ENCODE peak calls at places on chromosomes 16 and 17, in seven cellular contexts. S, L, K, T, F, U and W are unnamed samples.

GRCh38 chr17:8912060-8912981 is 44.8 kb upstream of the PIK3R6 start:
- DNase-seq in S (no peak), L (no peak), K (no peak), T (no peak), F (no peak), U (no peak), W (no peak)

GRCh38 chr17:15885770-15886169 is 59.2 kb upstream of the ADORA2B start:
- DNase-seq in S (no peak), L (no peak), K (no peak), T (no peak), F (no peak), U (no peak), W (no peak)

GRCh38 chr17:46191332-46192210 is 1.7 kb downstream of the KANSL1 start:
- DNase-seq in S (peak; percentile 58), L (no peak), K (peak; percentile 52), T (no peak), F (peak; percentile 67), U (no peak), W (peak; percentile 91)

GRCh38 chr17:76437467-76438402 is 15.2 kb downstream of the UBE2O start:
- DNase-seq in S (peak; percentile 40), L (no peak), K (no peak), T (no peak), F (no peak), U (no peak), W (no peak)

GRCh38 chr17:65473985-65474384 is 87.5 kb downstream of the AXIN2 start:
- DNase-seq in S (no peak), L (no peak), K (no peak), T (no peak), F (no peak), U (no peak), W (no peak)

GRCh38 chr17:77737442-77738265 is 220.8 kb upstream of the TNRC6C start:
- DNase-seq in S (no peak), L (no peak), K (no peak), T (no peak), F (no peak), U (no peak), W (no peak)

GRCh38 chr17:16973760-16974540 is 2.0 kb upstream of the TNFRSF13B start:
- DNase-seq in S (no peak), L (no peak), K (no peak), T (peak; percentile 88), F (no peak), U (no peak), W (no peak)

GRCh38 chr16:11171757-11172299 is 84.2 kb downstream of the SOCS1 start:
- DNase-seq in S (no peak), L (no peak), K (no peak), T (no peak), F (no peak), U (no peak), W (no peak)

GRCh38 chr16:8935989-8936388 is 27.7 kb downstream of the USP7 start:
- DNase-seq in S (peak; percentile 58), L (no peak), K (peak; percentile 56), T (no peak), F (no peak), U (no peak), W (peak; percentile 77)

GRCh38 chr16:66690106-66690847 is 6.3 kb downstream of the CMTM4 start:
- DNase-seq in S (peak; percentile 57), L (no peak), K (no peak), T (no peak), F (no peak), U (no peak), W (no peak)

GRCh38 chr17:48990882-48991357 is 6.3 kb upstream of the IGF2BP1 start:
- DNase-seq in S (no peak), L (no peak), K (peak; percentile 50), T (no peak), F (no peak), U (no peak), W (peak; percentile 63)

GRCh38 chr17:62380253-62380652 is at the start of gene EFCAB3:
- DNase-seq in S (no peak), L (no peak), K (no peak), T (no peak), F (no peak), U (no peak), W (no peak)

GRCh38 chr16:84820771-84821170 is 986 bp downstream of the CRISPLD2 start:
- DNase-seq in S (no peak), L (no peak), K (no peak), T (no peak), F (no peak), U (no peak), W (no peak)

GRCh38 chr17:44188757-44189403 is 2.1 kb downstream of the TMUB2 start:
- DNase-seq in S (no peak), L (no peak), K (no peak), T (no peak), F (no peak), U (no peak), W (no peak)

GRCh38 chr16:67555795-67556212 is 6.5 kb upstream of the CTCF start:
- DNase-seq in S (no peak), L (no peak), K (no peak), T (no peak), F (peak; percentile 74), U (peak; percentile 16), W (no peak)

GRCh38 chr16:7763111-7763510 is 430.5 kb downstream of the RBFOX1 start:
- DNase-seq in S (no peak), L (no peak), K (peak; percentile 15), T (no peak), F (no peak), U (no peak), W (no peak)

GRCh38 chr17:32518856-32519768 is 32.3 kb downstream of the CDK5R1 start:
- DNase-seq in S (no peak), L (peak; percentile 60), K (no peak), T (no peak), F (peak; percentile 49), U (no peak), W (peak; percentile 96)

GRCh38 chr16:84941916-84942315 is 69.4 kb downstream of the ZDHHC7 start:
- DNase-seq in S (no peak), L (no peak), K (no peak), T (no peak), F (no peak), U (no peak), W (no peak)

GRCh38 chr17:65698381-65699061 is 137.1 kb upstream of the AXIN2 start:
- DNase-seq in S (peak; percentile 71), L (no peak), K (no peak), T (no peak), F (peak; percentile 55), U (no peak), W (peak; percentile 47)

GRCh38 chr16:89175280-89176146 is 4.0 kb downstream of the CDH15 start:
- DNase-seq in S (no peak), L (no peak), K (no peak), T (no peak), F (no peak), U (no peak), W (no peak)

GRCh38 chr17:81135503-81136283 is 29.6 kb upstream of the PVALEF start:
- DNase-seq in S (no peak), L (no peak), K (no peak), T (no peak), F (no peak), U (no peak), W (no peak)

GRCh38 chr16:69077251-69077650 is 28.2 kb upstream of the HAS3 start:
- DNase-seq in S (no peak), L (no peak), K (no peak), T (no peak), F (no peak), U (peak; percentile 87), W (no peak)

GRCh38 chr17:34076743-34077631 is 178.1 kb upstream of the CCL2 start:
- DNase-seq in S (no peak), L (no peak), K (no peak), T (no peak), F (no peak), U (no peak), W (no peak)

GRCh38 chr17:6831662-6832263 is at the start of gene TEKT1:
- DNase-seq in S (peak; percentile 77), L (peak; percentile 54), K (peak; percentile 22), T (no peak), F (peak; percentile 67), U (no peak), W (peak; percentile 97)
- TF ChIP-seq EZH2 in S (no peak), L (no peak), K (no peak), T (no peak), F (no peak), U (no peak), W (no peak)

GRCh38 chr17:79113699-79114098 is 39.1 kb downstream of the ENGASE start:
- DNase-seq in S (no peak), L (no peak), K (no peak), T (no peak), F (no peak), U (no peak), W (no peak)

GRCh38 chr17:79109584-79109983 is 35.0 kb downstream of the ENGASE start:
- DNase-seq in S (no peak), L (no peak), K (peak; percentile 32), T (no peak), F (no peak), U (no peak), W (peak; percentile 56)

GRCh38 chr17:79108870-79109269 is 34.2 kb downstream of the ENGASE start:
- DNase-seq in S (no peak), L (no peak), K (no peak), T (no peak), F (no peak), U (no peak), W (no peak)

GRCh38 chr17:79112471-79112870 is 37.8 kb downstream of the ENGASE start:
- DNase-seq in S (no peak), L (no peak), K (no peak), T (no peak), F (no peak), U (no peak), W (no peak)

DNA sequence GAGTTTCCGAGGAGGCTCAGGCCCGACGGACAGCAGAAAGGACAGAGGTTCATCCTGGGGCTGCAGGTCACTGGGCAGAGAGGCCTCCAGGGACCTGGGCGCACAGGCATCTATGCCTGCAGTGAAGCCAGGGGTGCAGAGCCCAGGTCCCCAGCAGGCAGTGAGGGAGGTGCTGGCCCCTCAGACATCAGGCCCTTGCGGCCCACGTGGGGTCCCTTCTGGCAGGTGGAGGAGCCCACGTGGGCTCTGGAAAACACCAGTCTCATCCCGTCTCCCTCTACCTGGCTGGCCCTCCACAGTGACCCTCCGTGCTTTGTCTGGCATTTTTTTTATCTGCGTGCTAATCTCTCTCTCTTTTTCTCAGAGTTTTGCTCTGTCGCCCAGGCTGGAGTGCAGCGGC is 36.5 kb downstream of the ENGASE start:
- DNase-seq in S (no peak), L (no peak), K (no peak), T (no peak), F (no peak), U (no peak), W (no peak)
- TF ChIP-seq POLR2AphosphoS5 in S (no peak), L (no peak), K (no peak), T (no peak), F (no peak), U (no peak), W (no peak)

DNA sequence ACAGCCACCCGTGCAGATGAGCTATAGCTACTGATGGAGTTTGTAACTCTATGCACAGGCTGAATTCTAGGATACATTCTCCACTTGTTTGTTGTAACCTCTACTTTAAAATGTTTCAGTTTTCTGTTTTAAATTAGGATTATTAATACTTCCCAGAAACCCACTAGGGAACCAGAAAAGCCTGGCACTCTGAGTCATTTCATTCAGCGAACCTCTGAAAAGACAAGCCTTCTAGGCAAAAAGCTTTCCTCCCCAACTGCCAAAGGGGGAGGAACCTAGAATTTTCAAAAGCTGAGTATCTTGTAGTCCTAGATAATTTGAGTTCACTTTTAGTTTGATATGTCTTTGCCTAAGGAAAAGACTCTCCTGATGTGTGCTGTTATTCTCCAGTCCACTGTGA is 43.2 kb downstream of the GOSR1 start:
- DNase-seq in S (no peak), L (no peak), K (no peak), T (no peak), F (no peak), U (no peak), W (no peak)
- H3K4me2 ChIP-seq in S (no peak overlapping the region), L (no peak overlapping the region), K (no peak overlapping the region), T (no peak overlapping the region), F (no peak overlapping the region), U (no peak overlapping the region), W (no peak overlapping the region)

GRCh38 chr16:47613251-47613650 is 152.1 kb downstream of the PHKB start:
- DNase-seq in S (no peak), L (no peak), K (no peak), T (no peak), F (no peak), U (no peak), W (no peak)
- TF ChIP-seq EZH2 in S (no peak), L (no peak), K (no peak), T (no peak), F (no peak), U (no peak), W (no peak)